ENCODE peak calls at places on chromosome 14, in five cellular contexts. E is glutamatergic neuron, U is 8988T, L is OCI-M1, C is Panc1. G is an unnamed sample.

GRCh38 chr14:38079268-38079667 is 128.4 kb upstream of the SSTR1 start:
- DNase-seq in E (no peak), C (no peak), L (peak), U (no peak), G (no peak)

GRCh38 chr14:36580856-36581831 is 1.3 kb downstream of the NKX2-8 start:
- DNase-seq in C (no peak), E (peak), L (no peak), U (peak), G (peak)

GRCh38 chr14:100621806-100622205 is 34.6 kb upstream of the BEGAIN start:
- DNase-seq in U (no peak), E (no peak), L (peak), C (no peak), G (no peak)

GRCh38 chr14:99250636-99251208 is 21.3 kb downstream of the BCL11B start:
- DNase-seq in E (no peak), U (no peak), L (no peak), C (no peak), G (no peak)

GRCh38 chr14:95485222-95485819 is 31.1 kb downstream of the SYNE3 start:
- DNase-seq in L (no peak), U (no peak), E (no peak), C (no peak), G (no peak)

GRCh38 chr14:69260246-69260978 is 454 bp downstream of the GALNT16 start:
- DNase-seq in C (no peak), E (peak), L (no peak), U (peak), G (peak)

GRCh38 chr14:31323419-31323818 is 96.9 kb downstream of the HEATR5A start:
- DNase-seq in U (no peak), C (no peak), L (no peak), E (no peak), G (no peak)

GRCh38 chr14:90513151-90514014 is 116.6 kb downstream of the CALM1 start:
- DNase-seq in C (no peak), U (no peak), L (no peak), E (peak), G (peak)

GRCh38 chr14:56794088-56794556 is 16.2 kb downstream of the OTX2 start:
- DNase-seq in E (peak), L (no peak), C (no peak), U (no peak), G (no peak)

GRCh38 chr14:81516941-81517797 is 16.5 kb downstream of the SEL1L start:
- DNase-seq in L (no peak), C (no peak), U (no peak), E (no peak), G (no peak)

GRCh38 chr14:63598821-63599220 is 42.9 kb downstream of the WDR89 start:
- DNase-seq in E (no peak), U (no peak), C (no peak), L (no peak), G (no peak)

GRCh38 chr14:71238835-71239234 is 331.6 kb downstream of the PCNX1 start:
- DNase-seq in C (no peak), E (no peak), L (no peak), U (no peak), G (no peak)

GRCh38 chr14:83660597-83660996 is 1869.3 kb upstream of the FLRT2 start:
- DNase-seq in U (no peak), E (no peak), L (no peak), C (no peak), G (no peak)

GRCh38 chr14:91005716-91006115 is 54.7 kb downstream of the RPS6KA5 start:
- DNase-seq in L (no peak), C (no peak), E (no peak), U (no peak), G (no peak)

GRCh38 chr14:74018704-74019407 is at the start of the genes BBOF1 and ENTPD5:
- DNase-seq in C (no peak), L (peak), E (peak), U (peak), G (peak)

GRCh38 chr14:54457609-54457996 is 16.4 kb upstream of the CNIH1 start:
- DNase-seq in C (no peak), E (no peak), U (no peak), L (no peak), G (peak)

GRCh38 chr14:71319646-71320045 is 412.4 kb downstream of the PCNX1 start:
- DNase-seq in E (no peak), L (peak), C (peak), U (no peak), G (peak)

GRCh38 chr14:65810326-65810725 is 397.8 kb downstream of the FUT8 start:
- DNase-seq in U (no peak), E (no peak), L (no peak), C (no peak), G (no peak)

GRCh38 chr14:64279719-64280668 is 14.2 kb downstream of the ESR2 start:
- DNase-seq in U (no peak), L (peak), C (no peak), E (no peak), G (peak)

GRCh38 chr14:89586258-89587127 is 169.5 kb upstream of the FOXN3 start:
- DNase-seq in C (no peak), U (no peak), L (no peak), E (no peak), G (no peak)

GRCh38 chr14:68969278-68969677 is 9.8 kb downstream of the ACTN1 start:
- DNase-seq in C (no peak), U (no peak), L (no peak), E (no peak), G (no peak)

GRCh38 chr14:30214456-30215090 is 286.9 kb upstream of the PRKD1 start:
- DNase-seq in E (no peak), U (no peak), L (peak), C (no peak), G (peak)

GRCh38 chr14:80567905-80568512 is 356.7 kb upstream of the DIO2 start:
- DNase-seq in U (no peak), C (no peak), L (no peak), E (no peak), G (no peak)

GRCh38 chr14:95495538-95496025 is 20.9 kb downstream of the SYNE3 start:
- DNase-seq in U (no peak), E (no peak), C (no peak), L (peak), G (no peak)

GRCh38 chr14:56005580-56006053 is 112.6 kb upstream of the PELI2 start:
- DNase-seq in U (no peak), C (no peak), L (no peak), E (peak), G (no peak)

GRCh38 chr14:89325959-89326358 is 91.1 kb downstream of the FOXN3 start:
- DNase-seq in C (no peak), U (no peak), E (no peak), L (no peak), G (no peak)

GRCh38 chr14:30064454-30064853 is 136.8 kb upstream of the PRKD1 start:
- DNase-seq in C (no peak), U (no peak), L (no peak), E (no peak), G (no peak)

GRCh38 chr14:92460916-92461579 is 52.5 kb upstream of the RIN3 start:
- DNase-seq in U (no peak), E (no peak), L (peak), C (no peak), G (no peak)

GRCh38 chr14:103702095-103702494 is 13.2 kb downstream of the XRCC3 start:
- DNase-seq in E (no peak), C (no peak), L (no peak), U (no peak), G (no peak)

G was measured in NCI-H146.